ENCODE peak calls at places on chromosomes 6 and 20, in six cellular contexts. R, Y, S, L, A and K are unnamed samples.
A peak's percentile ranks its signal among the peaks of the same experiment; 100 is the strongest.

GRCh38 chr20:51969191-51969590 is 166.9 kb upstream of the SALL4 start:
- DNase-seq in R (no peak), Y (no peak), S (no peak), L (no peak), A (no peak), K (no peak)

GRCh38 chr20:47989957-47990356 is 204.7 kb upstream of the SULF2 start:
- DNase-seq in R (no peak), Y (no peak), S (no peak), L (no peak), A (peak; percentile 33), K (no peak)

GRCh38 chr6:35360349-35361138 is 18.2 kb downstream of the PPARD start:
- DNase-seq in R (no peak), Y (no peak), S (no peak), L (peak; percentile 33), A (no peak), K (no peak)

GRCh38 chr20:32960849-32961731 is 43.1 kb downstream of the SUN5 start:
- DNase-seq in R (peak; percentile 19), Y (no peak), S (no peak), L (no peak), A (no peak), K (no peak)

GRCh38 chr6:41672016-41672415 is 33.7 kb downstream of the MDFI start:
- DNase-seq in R (no peak), Y (no peak), S (no peak), L (no peak), A (no peak), K (no peak)

GRCh38 chr6:44831002-44831610 is 443.6 kb downstream of the CDC5L start:
- DNase-seq in R (no peak), Y (no peak), S (no peak), L (no peak), A (no peak), K (no peak)

GRCh38 chr6:76818451-76818850 is 644.8 kb downstream of the HTR1B start:
- DNase-seq in R (no peak), Y (no peak), S (no peak), L (no peak), A (no peak), K (no peak)

GRCh38 chr6:34664270-34664971 is 32.1 kb downstream of the ILRUN start:
- DNase-seq in R (no peak), Y (peak; percentile 68), S (no peak), L (no peak), A (no peak), K (no peak)